ENCODE peak calls at places on chromosomes 16 and 17, in four cellular contexts. G is CD8-positive, alpha-beta memory T cell; E is iPS DF 6.9; D is mesenchymal stem cell. R is an unnamed sample.

GRCh38 chr17:21199311-21199710 is 14.7 kb downstream of the TMEM11 start:
- DNase-seq in G (no peak), D (peak; percentile 70), E (no peak), R (no peak)

GRCh38 chr16:61332461-61332860 is 703.8 kb downstream of the CDH8 start:
- DNase-seq in D (no peak), G (no peak), E (no peak), R (no peak)

GRCh38 chr16:75074920-75075687 is 41.5 kb downstream of the LDHD start:
- DNase-seq in G (peak; percentile 84), E (no peak), D (no peak), R (peak; percentile 44)

GRCh38 chr16:30948087-30948955 is 547 bp upstream of the ORAI3 start:
- DNase-seq in E (peak; percentile 100), D (peak; percentile 100), G (no peak), R (no peak)

GRCh38 chr17:17119533-17119932 is 77.3 kb downstream of the MPRIP start:
- DNase-seq in G (peak; percentile 61), D (peak; percentile 33), E (no peak), R (no peak)

GRCh38 chr16:83176802-83177201 is 550.0 kb downstream of the CDH13 start:
- DNase-seq in E (no peak), G (no peak), D (no peak), R (no peak)

GRCh38 chr17:66541461-66542182 is 239.2 kb downstream of the PRKCA start:
- DNase-seq in D (peak; percentile 37), G (no peak), E (no peak), R (no peak)

GRCh38 chr16:76796431-76796830 is 394.6 kb upstream of the MON1B start:
- DNase-seq in E (no peak), D (no peak), G (no peak), R (no peak)

GRCh38 chr16:5042574-5043171 is 8.9 kb upstream of the NAGPA start:
- DNase-seq in G (no peak), E (no peak), D (peak; percentile 43), R (no peak)

GRCh38 chr16:84184775-84185174 is 2.1 kb downstream of the TAF1C start:
- DNase-seq in G (no peak), D (no peak), E (no peak), R (no peak)

GRCh38 chr17:58387834-58388233 is 29.5 kb downstream of the RNF43 start:
- DNase-seq in D (no peak), G (peak; percentile 10), E (no peak), R (no peak)

GRCh38 chr16:67311607-67312449 is 14.7 kb downstream of the KCTD19 start:
- DNase-seq in E (no peak), D (peak; percentile 100), G (no peak), R (no peak)

GRCh38 chr17:82212331-82213250 is at the start of gene CCDC57:
- DNase-seq in G (peak; percentile 54), D (peak; percentile 83), E (no peak), R (no peak)

GRCh38 chr17:71168083-71168741 is 952.6 kb upstream of the SOX9 start:
- DNase-seq in D (no peak), G (no peak), E (no peak), R (no peak)

GRCh38 chr17:66737524-66737923 is 97.4 kb upstream of the CACNG5 start:
- DNase-seq in G (no peak), D (peak; percentile 56), E (no peak), R (no peak)

GRCh38 chr16:48560692-48561091 is 49.3 kb downstream of the N4BP1 start:
- DNase-seq in G (no peak), E (no peak), D (no peak), R (no peak)

GRCh38 chr16:48565752-48566151 is 44.2 kb downstream of the N4BP1 start:
- DNase-seq in E (no peak), G (no peak), D (no peak), R (no peak)

GRCh38 chr16:48562475-48562874 is 47.5 kb downstream of the N4BP1 start:
- DNase-seq in E (no peak), D (no peak), G (no peak), R (no peak)

GRCh38 chr16:48561960-48562393 is 48.0 kb downstream of the N4BP1 start:
- DNase-seq in D (peak; percentile 28), E (no peak), G (no peak), R (no peak)

DNA sequence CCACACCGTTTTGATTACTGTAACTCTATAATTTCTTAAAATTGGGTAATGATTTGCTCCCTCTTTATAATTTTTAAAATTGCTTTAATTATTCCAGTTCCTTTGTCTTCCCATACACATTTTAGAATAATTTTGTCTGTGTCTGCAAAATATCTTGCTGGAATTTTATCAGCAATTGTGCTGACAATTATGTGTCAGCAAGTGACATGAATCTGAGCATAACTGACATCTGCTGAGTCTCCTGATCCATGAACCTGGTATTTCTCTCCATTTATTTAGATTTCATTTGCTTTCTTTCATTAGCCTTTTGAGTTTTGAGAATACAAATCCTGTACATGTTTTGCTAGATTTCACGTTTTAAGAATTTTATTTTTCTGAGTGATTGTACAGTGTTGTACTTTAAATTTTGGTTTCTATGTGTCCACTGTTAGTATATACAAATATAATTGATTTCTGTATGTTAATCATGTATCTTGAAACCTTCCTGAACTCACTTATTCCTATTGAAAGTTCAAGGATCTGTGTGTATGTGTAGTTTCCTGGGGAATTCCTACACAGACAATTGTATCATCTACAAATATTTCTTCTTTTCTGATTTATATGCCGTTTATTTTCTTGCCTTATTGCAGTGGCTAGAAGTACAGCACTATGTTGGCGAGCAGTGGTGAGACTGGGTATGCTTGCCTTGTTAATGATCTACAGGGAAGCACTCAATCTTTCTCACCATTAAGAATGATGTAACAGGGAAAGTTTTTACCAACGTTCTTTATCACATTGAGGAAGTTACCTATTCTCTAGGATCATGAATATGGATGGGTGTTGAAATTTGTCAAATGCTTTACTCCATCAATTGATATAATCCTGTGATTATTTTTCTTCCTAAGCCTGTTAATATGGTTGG is 45.2 kb downstream of the N4BP1 start:
- DNase-seq in D (no peak), E (no peak), G (no peak), R (no peak)
- H3K9me3 ChIP-seq in D (no peaks in the 10 kb centered on the region), E (no peaks in the 10 kb centered on the region), G (no peaks in the 10 kb centered on the region), R (no peaks in the 10 kb centered on the region)

GRCh38 chr16:7772722-7773121 is 440.1 kb downstream of the RBFOX1 start:
- DNase-seq in G (no peak), D (no peak), E (no peak), R (no peak)

GRCh38 chr16:7775072-7775488 is 442.4 kb downstream of the RBFOX1 start:
- DNase-seq in D (no peak), G (no peak), E (no peak), R (no peak)
- H3K27ac ChIP-seq in D (no peak overlapping the region), G (no peak overlapping the region), E (no peak overlapping the region), R (no peak overlapping the region)

GRCh38 chr16:35200662-35201061 is 1741.2 kb downstream of the TP53TG3F start:
- DNase-seq in E (no peak), D (no peak), G (no peak), R (no peak)
- H3K9me3 ChIP-seq in E (peaks cover 14% of the 10 kb centered on the region), D (no peaks in the 10 kb centered on the region), G (no peaks in the 10 kb centered on the region), R (no peaks in the 10 kb centered on the region)

GRCh38 chr17:43908111-43908721 is 880 bp upstream of the MPP2 start:
- DNase-seq in E (no peak), G (peak; percentile 25), D (peak; percentile 65), R (no peak)

GRCh38 chr17:43907425-43907981 is at the start of gene MPP2:
- DNase-seq in D (peak; percentile 75), G (peak; percentile 43), E (no peak), R (no peak)

GRCh38 chr17:43906951-43907424 is 348 bp downstream of the MPP2 start:
- DNase-seq in D (no peak), E (no peak), G (peak; percentile 10), R (no peak)

GRCh38 chr17:43912635-43913304 is 5.4 kb upstream of the MPP2 start:
- DNase-seq in D (no peak), E (no peak), G (no peak), R (no peak)

GRCh38 chr17:43909537-43910231 is 2.3 kb upstream of the MPP2 start:
- DNase-seq in E (no peak), D (no peak), G (no peak), R (no peak)
- H3K27ac ChIP-seq in E (no peak overlapping the region), D (no peak overlapping the region), G (no peak overlapping the region), R (no peak overlapping the region)